ENCODE peak calls at places on chromosomes 4 and X, in nine cellular contexts. Q, F, T, X, J, O, C, U and K are unnamed samples.

GRCh38 chr4:48439988-48440387 is 43.2 kb upstream of the SLC10A4 start:
- DNase-seq in J (no peak), O (no peak), T (no peak), C (peak), U (no peak), F (no peak), Q (no peak), X (no peak), K (no peak)

GRCh38 chr4:181007751-181008150 is 1235.5 kb upstream of the TENM3 start:
- DNase-seq in X (no peak), F (no peak), J (no peak), U (no peak), Q (no peak), T (no peak), O (no peak), C (no peak), K (no peak)

GRCh38 chrX:65920620-65921019 is 119.3 kb downstream of the VSIG4 start:
- DNase-seq in Q (no peak), O (no peak), U (no peak), F (no peak), T (no peak), X (no peak), J (no peak), C (no peak), K (no peak)

GRCh38 chrX:42097491-42097890 is 174.1 kb upstream of the CASK start:
- DNase-seq in O (no peak), X (no peak), J (no peak), F (no peak), T (no peak), C (no peak), Q (no peak), U (no peak), K (no peak)

GRCh38 chr4:172758586-172759340 is 409.8 kb upstream of the GALNT7 start:
- DNase-seq in C (peak), U (no peak), F (no peak), O (peak), J (no peak), X (no peak), T (no peak), Q (no peak), K (no peak)

GRCh38 chr4:16862688-16863087 is 35.8 kb downstream of the LDB2 start:
- DNase-seq in F (no peak), O (no peak), U (no peak), Q (no peak), T (no peak), X (no peak), C (no peak), J (no peak), K (no peak)

GRCh38 chr4:5019274-5019673 is at the start of gene CYTL1:
- DNase-seq in O (no peak), F (no peak), X (no peak), C (no peak), T (no peak), U (no peak), J (no peak), Q (no peak), K (no peak)

GRCh38 chrX:119549327-119550016 is 15.7 kb downstream of the STEEP1 start:
- DNase-seq in U (no peak), Q (no peak), J (no peak), X (no peak), T (no peak), O (no peak), C (no peak), F (no peak), K (no peak)

GRCh38 chr4:59612235-59612634 is 1587.9 kb upstream of the ADGRL3 start:
- DNase-seq in Q (no peak), J (no peak), U (no peak), F (no peak), O (peak), C (peak), T (no peak), X (no peak), K (no peak)

GRCh38 chr4:8132400-8132799 is 26.2 kb downstream of the ABLIM2 start:
- DNase-seq in O (no peak), Q (no peak), X (no peak), T (no peak), J (no peak), F (no peak), U (no peak), C (no peak), K (no peak)

GRCh38 chrX:120302434-120302833 is 8.8 kb downstream of the TMEM255A start:
- DNase-seq in C (peak), Q (no peak), T (no peak), J (peak), O (peak), U (no peak), X (no peak), F (no peak), K (no peak)

GRCh38 chr4:61277785-61278184 is 77.7 kb downstream of the ADGRL3 start:
- DNase-seq in C (no peak), X (no peak), O (no peak), U (no peak), Q (no peak), J (peak), T (no peak), F (no peak), K (no peak)